ENCODE peak calls at places on chromosome 21, in ten cellular contexts. S, P, H, K, T, Z, M, I, E and R are unnamed samples.

GRCh38 chr21:35204850-35205564 is 155.9 kb upstream of the RUNX1 start:
- DNase-seq in S (peak), P (peak), H (peak), K (no peak), T (no peak), Z (peak), M (no peak), I (peak), E (no peak), R (peak)

GRCh38 chr21:34864370-34865209 is 184.5 kb downstream of the RUNX1 start:
- DNase-seq in S (no peak), P (no peak), H (no peak), K (no peak), T (no peak), Z (no peak), M (no peak), I (no peak), E (no peak), R (no peak)

GRCh38 chr21:45993210-45994085 is 11.9 kb downstream of the COL6A1 start:
- DNase-seq in S (peak), P (no peak), H (no peak), K (no peak), T (no peak), Z (no peak), M (peak), I (no peak), E (no peak), R (no peak)

GRCh38 chr21:17416139-17416538 is 96.7 kb upstream of the CXADR start:
- DNase-seq in S (no peak), P (peak), H (no peak), K (no peak), T (no peak), Z (peak), M (no peak), I (no peak), E (no peak), R (no peak)

GRCh38 chr21:45091540-45092322 is 17.4 kb downstream of the ADARB1 start:
- DNase-seq in S (no peak), P (no peak), H (no peak), K (peak), T (no peak), Z (peak), M (no peak), I (peak), E (no peak), R (peak)

GRCh38 chr21:36320421-36321324 is 676 bp downstream of the MORC3 start:
- DNase-seq in S (peak), P (peak), H (peak), K (peak), T (peak), Z (peak), M (peak), I (peak), E (peak), R (peak)

GRCh38 chr21:15034126-15034848 is 30.5 kb downstream of the NRIP1 start:
- DNase-seq in S (no peak), P (peak), H (no peak), K (peak), T (no peak), Z (peak), M (no peak), I (no peak), E (no peak), R (peak)

GRCh38 chr21:45828580-45829565 is 152.7 kb upstream of the COL6A1 start:
- DNase-seq in S (no peak), P (no peak), H (no peak), K (no peak), T (no peak), Z (no peak), M (no peak), I (no peak), E (no peak), R (no peak)

GRCh38 chr21:45515241-45516061 is 26.8 kb downstream of the SLC19A1 start:
- DNase-seq in S (peak), P (no peak), H (no peak), K (no peak), T (no peak), Z (no peak), M (peak), I (no peak), E (no peak), R (no peak)

GRCh38 chr21:15026370-15026769 is 38.4 kb downstream of the NRIP1 start:
- DNase-seq in S (no peak), P (no peak), H (no peak), K (no peak), T (no peak), Z (no peak), M (no peak), I (no peak), E (no peak), R (no peak)

GRCh38 chr21:34536311-34536710 is 24.3 kb upstream of the KCNE1 start:
- DNase-seq in S (no peak), P (no peak), H (no peak), K (peak), T (no peak), Z (no peak), M (no peak), I (no peak), E (no peak), R (no peak)

GRCh38 chr21:33266784-33267135 is 593 bp downstream of the IL10RB start:
- DNase-seq in S (no peak), P (peak), H (no peak), K (no peak), T (no peak), Z (no peak), M (no peak), I (no peak), E (no peak), R (no peak)

GRCh38 chr21:36747114-36747814 is 48.3 kb downstream of the SIM2 start:
- DNase-seq in S (no peak), P (no peak), H (peak), K (no peak), T (no peak), Z (no peak), M (no peak), I (peak), E (no peak), R (no peak)

GRCh38 chr21:44090332-44090731 is 16.9 kb upstream of the PWP2 start:
- DNase-seq in S (no peak), P (no peak), H (no peak), K (no peak), T (no peak), Z (no peak), M (no peak), I (no peak), E (no peak), R (no peak)

GRCh38 chr21:36059823-36060158 is 535 bp downstream of the SETD4 start:
- DNase-seq in S (no peak), P (peak), H (peak), K (no peak), T (no peak), Z (no peak), M (peak), I (no peak), E (no peak), R (no peak)

GRCh38 chr21:35525443-35525842 is 476.3 kb upstream of the RUNX1 start:
- DNase-seq in S (no peak), P (peak), H (no peak), K (no peak), T (no peak), Z (peak), M (no peak), I (no peak), E (no peak), R (no peak)

GRCh38 chr21:15219866-15220265 is 155.1 kb upstream of the NRIP1 start:
- DNase-seq in S (no peak), P (no peak), H (no peak), K (no peak), T (no peak), Z (no peak), M (no peak), I (no peak), E (no peak), R (no peak)

GRCh38 chr21:45538381-45539045 is 3.7 kb downstream of the SLC19A1 start:
- DNase-seq in S (peak), P (no peak), H (no peak), K (no peak), T (no peak), Z (no peak), M (peak), I (no peak), E (no peak), R (no peak)

GRCh38 chr21:40118527-40118926 is 251.3 kb downstream of the PCP4 start:
- DNase-seq in S (no peak), P (no peak), H (no peak), K (no peak), T (no peak), Z (no peak), M (no peak), I (no peak), E (no peak), R (no peak)

GRCh38 chr21:38968887-38969543 is 163.3 kb downstream of the ETS2 start:
- DNase-seq in S (no peak), P (no peak), H (no peak), K (no peak), T (no peak), Z (no peak), M (no peak), I (no peak), E (no peak), R (no peak)

GRCh38 chr21:45618287-45618686 is 25.2 kb upstream of the PCBP3 start:
- DNase-seq in S (no peak), P (peak), H (no peak), K (peak), T (no peak), Z (peak), M (no peak), I (no peak), E (no peak), R (peak)

GRCh38 chr21:21332492-21332891 is 334.3 kb downstream of the NCAM2 start:
- DNase-seq in S (no peak), P (no peak), H (no peak), K (no peak), T (no peak), Z (no peak), M (no peak), I (no peak), E (no peak), R (no peak)

GRCh38 chr21:33411949-33412430 is 8.8 kb downstream of the IFNGR2 start:
- DNase-seq in S (no peak), P (peak), H (no peak), K (no peak), T (no peak), Z (no peak), M (no peak), I (no peak), E (no peak), R (no peak)

GRCh38 chr21:14559144-14559543 is 13.0 kb upstream of the SAMSN1 start:
- DNase-seq in S (no peak), P (no peak), H (no peak), K (no peak), T (no peak), Z (no peak), M (no peak), I (no peak), E (no peak), R (no peak)

GRCh38 chr21:34904526-34905298 is 144.4 kb downstream of the RUNX1 start:
- DNase-seq in S (no peak), P (no peak), H (no peak), K (no peak), T (no peak), Z (no peak), M (no peak), I (no peak), E (no peak), R (no peak)

GRCh38 chr21:38869946-38870345 is 64.2 kb downstream of the ETS2 start:
- DNase-seq in S (no peak), P (peak), H (no peak), K (peak), T (no peak), Z (peak), M (no peak), I (peak), E (no peak), R (no peak)

GRCh38 chr21:31733521-31734149 is 1.7 kb upstream of the SCAF4 start:
- DNase-seq in S (no peak), P (no peak), H (no peak), K (peak), T (no peak), Z (peak), M (no peak), I (peak), E (no peak), R (peak)

GRCh38 chr21:18744840-18745239 is 341.3 kb upstream of the TMPRSS15 start:
- DNase-seq in S (no peak), P (no peak), H (no peak), K (peak), T (no peak), Z (no peak), M (no peak), I (no peak), E (no peak), R (no peak)

GRCh38 chr21:46121286-46122221 is 23.6 kb downstream of the COL6A2 start:
- DNase-seq in S (no peak), P (no peak), H (no peak), K (no peak), T (peak), Z (no peak), M (peak), I (no peak), E (no peak), R (no peak)

GRCh38 chr21:36820176-36821031 is 121.5 kb downstream of the SIM2 start:
- DNase-seq in S (no peak), P (no peak), H (peak), K (no peak), T (no peak), Z (no peak), M (peak), I (no peak), E (no peak), R (no peak)

GRCh38 chr21:39666026-39666425 is 53.3 kb downstream of the B3GALT5 start:
- DNase-seq in S (no peak), P (no peak), H (no peak), K (no peak), T (no peak), Z (no peak), M (no peak), I (no peak), E (no peak), R (no peak)

GRCh38 chr21:16193758-16194606 is 464.2 kb downstream of the USP25 start:
- DNase-seq in S (peak), P (peak), H (peak), K (no peak), T (no peak), Z (peak), M (no peak), I (no peak), E (no peak), R (peak)

GRCh38 chr21:39115659-39116235 is 67.5 kb downstream of the PSMG1 start:
- DNase-seq in S (no peak), P (no peak), H (no peak), K (peak), T (no peak), Z (no peak), M (no peak), I (no peak), E (no peak), R (no peak)

GRCh38 chr21:43331962-43332458 is 94.9 kb downstream of the SIK1 start:
- DNase-seq in S (peak), P (peak), H (peak), K (peak), T (no peak), Z (peak), M (no peak), I (peak), E (no peak), R (peak)

GRCh38 chr21:35573472-35574389 is 486.6 kb downstream of the SETD4 start:
- DNase-seq in S (no peak), P (peak), H (no peak), K (no peak), T (no peak), Z (peak), M (no peak), I (no peak), E (no peak), R (peak)

GRCh38 chr21:14600569-14601308 is 54.6 kb upstream of the SAMSN1 start:
- DNase-seq in S (no peak), P (peak), H (no peak), K (no peak), T (no peak), Z (no peak), M (no peak), I (no peak), E (no peak), R (no peak)

GRCh38 chr21:46518983-46519583 is 60.4 kb downstream of the DIP2A start:
- DNase-seq in S (no peak), P (peak), H (no peak), K (no peak), T (no peak), Z (peak), M (no peak), I (no peak), E (no peak), R (no peak)